ENCODE peak calls at places on chromosomes 1 and 21, in five cellular contexts. U, S, K, A and F are unnamed samples.

GRCh38 chr1:44294588-44295007 is 60.5 kb downstream of the ERI3 start:
- DNase-seq in U (peak), S (no peak), K (peak), A (peak), F (no peak)

GRCh38 chr1:10939654-10940450 is 72.6 kb upstream of the TARDBP start:
- DNase-seq in U (no peak), S (no peak), K (no peak), A (peak), F (no peak)

GRCh38 chr1:162136760-162137537 is 67.5 kb downstream of the NOS1AP start:
- DNase-seq in U (no peak), S (peak), K (peak), A (peak), F (peak)

GRCh38 chr1:117780981-117781475 is 148.4 kb downstream of the GDAP2 start:
- DNase-seq in U (no peak), S (no peak), K (peak), A (peak), F (no peak)

GRCh38 chr21:17491716-17492414 is 21.0 kb upstream of the CXADR start:
- DNase-seq in U (no peak), S (no peak), K (peak), A (peak), F (peak)

GRCh38 chr1:11858968-11859871 is 475 bp upstream of the NPPB start:
- DNase-seq in U (no peak), S (peak), K (peak), A (peak), F (peak)

GRCh38 chr1:86419277-86419903 is 4.6 kb upstream of the CLCA2 start:
- DNase-seq in U (no peak), S (peak), K (peak), A (peak), F (no peak)

GRCh38 chr1:199226163-199226562 is 587.3 kb downstream of the PTPRC start:
- DNase-seq in U (no peak), S (no peak), K (peak), A (peak), F (no peak)

GRCh38 chr1:10456661-10457060 is 6.8 kb downstream of the CORT start:
- DNase-seq in U (no peak), S (no peak), K (no peak), A (no peak), F (no peak)

GRCh38 chr1:156284762-156285161 is 637 bp downstream of the TMEM79 start:
- DNase-seq in U (no peak), S (no peak), K (no peak), A (peak), F (no peak)

GRCh38 chr1:218347316-218347712 is 2.2 kb downstream of the TGFB2 start:
- DNase-seq in U (peak), S (no peak), K (peak), A (no peak), F (peak)

GRCh38 chr21:36534656-36535055 is 54.7 kb upstream of the CLDN14 start:
- DNase-seq in U (no peak), S (no peak), K (no peak), A (no peak), F (no peak)

GRCh38 chr1:40315795-40316594 is 1.1 kb downstream of the COL9A2 start:
- DNase-seq in U (no peak), S (no peak), K (no peak), A (peak), F (no peak)

GRCh38 chr1:184069675-184070074 is 18.1 kb downstream of the TSEN15 start:
- DNase-seq in U (no peak), S (no peak), K (no peak), A (peak), F (no peak)

GRCh38 chr1:22584970-22585369 is 21.7 kb downstream of the EPHA8 start:
- DNase-seq in U (no peak), S (no peak), K (no peak), A (no peak), F (no peak)

GRCh38 chr1:192524223-192524622 is 51.4 kb upstream of the RGS1 start:
- DNase-seq in U (no peak), S (no peak), K (peak), A (peak), F (no peak)

GRCh38 chr1:25435315-25436103 is 4.8 kb downstream of the MACO1 start:
- DNase-seq in U (no peak), S (no peak), K (peak), A (peak), F (no peak)

GRCh38 chr1:15154480-15155036 is 1.0 kb downstream of the TMEM51 start:
- DNase-seq in U (peak), S (no peak), K (no peak), A (peak), F (no peak)

GRCh38 chr1:225026701-225027100 is 97.2 kb downstream of the DNAH14 start:
- DNase-seq in U (no peak), S (no peak), K (no peak), A (no peak), F (no peak)

GRCh38 chr1:220776725-220777326 is 9.9 kb upstream of the MTARC1 start:
- DNase-seq in U (peak), S (peak), K (peak), A (peak), F (peak)

GRCh38 chr1:15714438-15715136 is 21.5 kb upstream of the SLC25A34 start:
- DNase-seq in U (no peak), S (no peak), K (peak), A (peak), F (no peak)

GRCh38 chr1:12518956-12519707 is 98.9 kb downstream of the DHRS3 start:
- DNase-seq in U (no peak), S (no peak), K (peak), A (peak), F (peak)